ENCODE peak calls at places on chromosome 19, in five cellular contexts. One of them, this sample, is unnamed. For H3K27me3 and H3K9me3, the result is how much of the 10 kb centered on the place peaks cover.

GRCh38 chr19:18776736-18777135 is 14.4 kb downstream of the COMP start:
- DNase-seq in IMR-90: peak
- DNase-seq in tibial nerve: no peak
- DNase-seq in testis: no peak
- DNase-seq in esophagus squamous epithelium: no peak
- DNase-seq in this sample: peak

GRCh38 chr19:20165971-20166592 is 932 bp upstream of the ZNF486 start:
- DNase-seq in IMR-90: no peak
- DNase-seq in tibial nerve: no peak
- DNase-seq in testis: no peak
- DNase-seq in esophagus squamous epithelium: no peak
- DNase-seq in this sample: no peak

GRCh38 chr19:17184381-17184841 is 30.7 kb upstream of the USE1 start:
- DNase-seq in IMR-90: peak
- DNase-seq in tibial nerve: no peak
- DNase-seq in testis: no peak
- DNase-seq in esophagus squamous epithelium: no peak
- DNase-seq in this sample: no peak

GRCh38 chr19:37329686-37330085 is 41.2 kb upstream of the ZNF527 start:
- DNase-seq in IMR-90: no peak
- DNase-seq in tibial nerve: no peak
- DNase-seq in testis: no peak
- DNase-seq in esophagus squamous epithelium: no peak
- DNase-seq in this sample: no peak

GRCh38 chr19:47506459-47506858 is 8.4 kb downstream of the NAPA start:
- DNase-seq in IMR-90: no peak
- DNase-seq in tibial nerve: no peak
- DNase-seq in testis: no peak
- DNase-seq in esophagus squamous epithelium: no peak
- DNase-seq in this sample: peak

GRCh38 chr19:10654610-10655456 is 687 bp downstream of the ILF3 start:
- DNase-seq in IMR-90: no peak
- DNase-seq in tibial nerve: no peak
- DNase-seq in testis: peak
- DNase-seq in esophagus squamous epithelium: no peak
- DNase-seq in this sample: peak

GRCh38 chr19:55027472-55028337 is 10.4 kb downstream of the GP6 start:
- DNase-seq in IMR-90: no peak
- DNase-seq in tibial nerve: no peak
- DNase-seq in testis: no peak
- DNase-seq in esophagus squamous epithelium: no peak
- DNase-seq in this sample: no peak

GRCh38 chr19:17719730-17720486 is 628 bp downstream of the MAP1S start:
- DNase-seq in IMR-90: no peak
- DNase-seq in tibial nerve: no peak
- DNase-seq in testis: no peak
- DNase-seq in esophagus squamous epithelium: no peak
- DNase-seq in this sample: no peak

GRCh38 chr19:18009412-18010066 is 1.6 kb downstream of the ARRDC2 start:
- DNase-seq in IMR-90: peak
- DNase-seq in tibial nerve: no peak
- DNase-seq in testis: no peak
- DNase-seq in esophagus squamous epithelium: no peak
- DNase-seq in this sample: no peak

GRCh38 chr19:29610574-29611271 is 4.6 kb downstream of the POP4 start:
- DNase-seq in IMR-90: peak
- DNase-seq in tibial nerve: peak
- DNase-seq in testis: peak
- DNase-seq in esophagus squamous epithelium: peak
- DNase-seq in this sample: peak

GRCh38 chr19:17332677-17333581 is 1.7 kb downstream of the ANO8 start:
- DNase-seq in IMR-90: peak
- DNase-seq in tibial nerve: no peak
- DNase-seq in testis: peak
- DNase-seq in esophagus squamous epithelium: no peak
- DNase-seq in this sample: no peak

GRCh38 chr19:50794074-50794777 is 4.0 kb downstream of the ACP4 start:
- DNase-seq in IMR-90: no peak
- DNase-seq in tibial nerve: no peak
- DNase-seq in testis: no peak
- DNase-seq in esophagus squamous epithelium: no peak
- DNase-seq in this sample: no peak

GRCh38 chr19:31351212-31352193 is 2.3 kb upstream of the TSHZ3 start:
- DNase-seq in IMR-90: peak
- DNase-seq in tibial nerve: no peak
- DNase-seq in testis: peak
- DNase-seq in esophagus squamous epithelium: no peak
- DNase-seq in this sample: peak

GRCh38 chr19:41324921-41325639 is 15.1 kb downstream of the CCDC97 start:
- DNase-seq in IMR-90: peak
- DNase-seq in tibial nerve: no peak
- DNase-seq in testis: no peak
- DNase-seq in esophagus squamous epithelium: no peak
- DNase-seq in this sample: peak

GRCh38 chr19:7670150-7670784 is 1.4 kb downstream of the RETN start:
- DNase-seq in IMR-90: no peak
- DNase-seq in tibial nerve: no peak
- DNase-seq in testis: peak
- DNase-seq in esophagus squamous epithelium: no peak
- DNase-seq in this sample: no peak

GRCh38 chr19:49921871-49922755 is 6.9 kb upstream of the ATF5 start:
- DNase-seq in IMR-90: peak
- DNase-seq in tibial nerve: no peak
- DNase-seq in testis: no peak
- DNase-seq in esophagus squamous epithelium: no peak
- DNase-seq in this sample: no peak

GRCh38 chr19:31784631-31785237 is 435.5 kb upstream of the TSHZ3 start:
- DNase-seq in IMR-90: no peak
- DNase-seq in tibial nerve: peak
- DNase-seq in testis: peak
- DNase-seq in esophagus squamous epithelium: no peak
- DNase-seq in this sample: no peak

GRCh38 chr19:50030937-50031336 is 5.1 kb downstream of the ZNF473 start:
- DNase-seq in IMR-90: no peak
- DNase-seq in tibial nerve: no peak
- DNase-seq in testis: no peak
- DNase-seq in esophagus squamous epithelium: no peak
- DNase-seq in this sample: no peak

GRCh38 chr19:40549007-40549708 is 27.5 kb upstream of the SHKBP1 start:
- DNase-seq in IMR-90: peak
- DNase-seq in tibial nerve: no peak
- DNase-seq in testis: peak
- DNase-seq in esophagus squamous epithelium: no peak
- DNase-seq in this sample: peak

GRCh38 chr19:37401078-37401477 is 30.2 kb downstream of the ZNF527 start:
- DNase-seq in IMR-90: no peak
- DNase-seq in tibial nerve: no peak
- DNase-seq in testis: no peak
- DNase-seq in esophagus squamous epithelium: no peak
- DNase-seq in this sample: no peak

GRCh38 chr19:37905936-37906867 is at the start of gene WDR87:
- DNase-seq in IMR-90: no peak
- DNase-seq in tibial nerve: no peak
- DNase-seq in testis: no peak
- DNase-seq in esophagus squamous epithelium: no peak
- DNase-seq in this sample: no peak

GRCh38 chr19:43774103-43774939 is 6.5 kb downstream of the KCNN4 start:
- DNase-seq in IMR-90: peak
- DNase-seq in tibial nerve: no peak
- DNase-seq in testis: peak
- DNase-seq in esophagus squamous epithelium: no peak
- DNase-seq in this sample: peak

GRCh38 chr19:51143486-51143885 is 1.4 kb downstream of the SIGLEC7 start:
- DNase-seq in IMR-90: no peak
- DNase-seq in tibial nerve: no peak
- DNase-seq in testis: no peak
- DNase-seq in esophagus squamous epithelium: no peak
- DNase-seq in this sample: no peak

GRCh38 chr19:3979674-3980352 is 5.5 kb downstream of the EEF2 start:
- DNase-seq in IMR-90: no peak
- DNase-seq in tibial nerve: no peak
- DNase-seq in testis: no peak
- DNase-seq in esophagus squamous epithelium: no peak
- DNase-seq in this sample: peak

GRCh38 chr19:45467456-45468158 is at the start of gene FOSB:
- DNase-seq in IMR-90: peak
- DNase-seq in tibial nerve: peak
- DNase-seq in testis: peak
- DNase-seq in esophagus squamous epithelium: peak
- DNase-seq in this sample: peak

GRCh38 chr19:3057275-3057714 is 5.0 kb downstream of the TLE5 start:
- DNase-seq in IMR-90: no peak
- DNase-seq in tibial nerve: peak
- DNase-seq in testis: peak
- DNase-seq in esophagus squamous epithelium: no peak
- DNase-seq in this sample: peak

GRCh38 chr19:30407310-30407709 is 35.1 kb downstream of the ZNF536 start:
- DNase-seq in IMR-90: no peak
- DNase-seq in tibial nerve: no peak
- DNase-seq in testis: no peak
- DNase-seq in esophagus squamous epithelium: no peak
- DNase-seq in this sample: no peak

GRCh38 chr19:40808497-40808896 is 9.5 kb downstream of the EGLN2 start:
- DNase-seq in IMR-90: no peak
- DNase-seq in tibial nerve: no peak
- DNase-seq in testis: no peak
- DNase-seq in esophagus squamous epithelium: no peak
- DNase-seq in this sample: no peak

DNA sequence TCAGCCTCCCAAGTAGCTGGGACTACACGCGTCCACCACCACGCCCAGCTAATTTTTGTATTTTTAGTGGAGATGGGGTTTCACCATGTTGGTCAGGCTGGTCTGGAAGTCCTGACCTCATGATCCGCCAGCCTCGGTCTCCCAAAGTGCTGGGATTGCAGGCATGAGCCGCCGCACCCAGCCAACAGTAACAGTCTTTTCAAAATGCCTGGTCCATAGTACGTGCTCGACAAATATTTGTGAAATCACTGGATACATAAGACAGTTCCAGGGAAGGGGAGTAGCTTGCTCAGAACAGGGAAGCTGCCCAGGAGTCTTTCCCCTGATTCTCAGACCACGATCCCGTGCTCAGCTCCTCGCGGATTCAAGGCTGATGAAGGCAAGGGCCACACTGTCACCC is 30.5 kb downstream of the CACNG6 start:
- DNase-seq in IMR-90: no peak
- DNase-seq in tibial nerve: no peak
- DNase-seq in testis: no peak
- DNase-seq in esophagus squamous epithelium: no peak
- DNase-seq in this sample: no peak
- H3K27ac ChIP-seq in IMR-90: no peak
- H3K27ac ChIP-seq in tibial nerve: no peak
- H3K27ac ChIP-seq in testis: no peak
- H3K27ac ChIP-seq in esophagus squamous epithelium: no peak
- H3K27ac ChIP-seq in this sample: no peak

DNA sequence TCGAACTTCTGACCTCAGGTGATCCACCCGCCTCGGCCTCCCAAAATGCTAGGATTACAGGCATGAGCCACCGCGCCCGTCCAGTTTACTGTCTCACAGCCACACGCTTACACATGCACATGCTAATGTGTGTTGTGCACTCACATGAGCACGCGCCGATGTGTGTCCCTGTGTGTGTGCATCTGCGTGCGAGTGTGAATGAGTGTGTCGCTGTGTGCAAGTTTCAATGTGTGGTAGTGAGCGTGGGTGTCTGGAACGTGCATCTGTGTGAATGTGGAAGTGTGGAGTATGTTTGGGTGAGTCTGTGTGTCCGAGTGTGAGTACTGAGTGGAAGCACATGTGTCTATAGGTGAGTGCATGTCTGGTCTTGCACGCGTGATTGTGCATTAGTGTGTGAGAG is 4.2 kb downstream of the MAST1 start:
- DNase-seq in IMR-90: no peak
- DNase-seq in tibial nerve: no peak
- DNase-seq in testis: no peak
- DNase-seq in esophagus squamous epithelium: no peak
- DNase-seq in this sample: no peak
- H3K27me3 ChIP-seq in IMR-90: under half
- H3K27me3 ChIP-seq in tibial nerve: under half
- H3K27me3 ChIP-seq in testis: under half
- H3K27me3 ChIP-seq in esophagus squamous epithelium: under half
- H3K27me3 ChIP-seq in this sample: under half

GRCh38 chr19:15935167-15935702 is 906 bp upstream of the CYP4F11 start:
- DNase-seq in IMR-90: no peak
- DNase-seq in tibial nerve: no peak
- DNase-seq in testis: no peak
- DNase-seq in esophagus squamous epithelium: no peak
- DNase-seq in this sample: no peak

GRCh38 chr19:15937771-15938170 is 3.4 kb upstream of the CYP4F11 start:
- DNase-seq in IMR-90: no peak
- DNase-seq in tibial nerve: no peak
- DNase-seq in testis: no peak
- DNase-seq in esophagus squamous epithelium: no peak
- DNase-seq in this sample: no peak

GRCh38 chr19:15934332-15935078 is at the start of gene CYP4F11:
- DNase-seq in IMR-90: no peak
- DNase-seq in tibial nerve: no peak
- DNase-seq in testis: peak
- DNase-seq in esophagus squamous epithelium: no peak
- DNase-seq in this sample: peak

GRCh38 chr19:15936173-15936572 is 1.8 kb upstream of the CYP4F11 start:
- DNase-seq in IMR-90: no peak
- DNase-seq in tibial nerve: no peak
- DNase-seq in testis: no peak
- DNase-seq in esophagus squamous epithelium: no peak
- DNase-seq in this sample: no peak

DNA sequence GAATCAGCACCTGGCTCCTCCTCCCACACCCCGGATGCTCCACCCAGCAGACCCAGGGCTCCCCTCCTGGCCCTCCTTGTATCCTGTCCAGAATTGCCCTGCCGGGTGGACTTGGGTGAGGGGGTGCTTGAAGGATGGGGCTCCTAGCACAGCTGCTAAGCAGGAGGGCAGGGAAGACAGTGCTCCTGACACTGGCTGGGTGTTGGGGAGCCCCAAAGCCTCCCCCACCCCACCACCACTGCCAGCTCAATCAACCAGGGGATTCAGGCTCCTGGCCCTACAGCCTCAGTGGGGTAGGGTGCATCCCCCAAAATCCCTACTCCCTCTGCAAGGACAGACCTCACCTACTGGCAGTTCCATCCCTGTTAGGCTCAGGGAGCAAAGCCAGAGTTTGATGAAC is 2.6 kb upstream of the CYP4F11 start:
- DNase-seq in IMR-90: no peak
- DNase-seq in tibial nerve: no peak
- DNase-seq in testis: no peak
- DNase-seq in esophagus squamous epithelium: no peak
- DNase-seq in this sample: no peak
- H3K9me3 ChIP-seq in IMR-90: under half
- H3K9me3 ChIP-seq in tibial nerve: under half
- H3K9me3 ChIP-seq in testis: under half
- H3K9me3 ChIP-seq in esophagus squamous epithelium: under half
- H3K9me3 ChIP-seq in this sample: under half

DNA sequence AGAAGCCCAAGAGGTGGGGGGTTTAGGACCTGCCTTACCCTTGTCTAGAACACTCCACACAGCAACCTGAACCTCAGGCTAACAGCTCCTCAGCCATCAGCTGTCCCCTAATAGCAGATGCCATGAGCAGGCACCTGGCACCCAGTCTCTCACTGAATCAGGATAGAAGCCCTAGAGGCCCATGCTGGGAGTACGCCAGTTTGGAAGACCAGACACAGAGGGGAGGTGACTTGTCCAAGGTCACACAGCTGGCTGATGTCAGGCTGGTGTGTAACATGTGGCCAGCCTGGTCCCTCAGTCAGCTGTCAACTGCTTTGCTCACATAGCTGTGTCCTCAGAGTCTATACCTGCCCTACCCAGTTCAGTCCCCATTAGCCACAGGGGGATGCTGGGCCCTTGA is 12.8 kb upstream of the SAMD1 start:
- DNase-seq in IMR-90: no peak
- DNase-seq in tibial nerve: no peak
- DNase-seq in testis: no peak
- DNase-seq in esophagus squamous epithelium: no peak
- DNase-seq in this sample: peak
- H3K27ac ChIP-seq in IMR-90: no peak
- H3K27ac ChIP-seq in tibial nerve: no peak
- H3K27ac ChIP-seq in testis: peak
- H3K27ac ChIP-seq in esophagus squamous epithelium: no peak
- H3K27ac ChIP-seq in this sample: no peak